ENCODE peak calls at places on chromosomes 1 and 21, in six cellular contexts. X is NB4, H is K562, B is A549, Y is endothelial cell of umbilical vein, I is GM12878. N is an unnamed sample.

GRCh38 chr21:17793675-17794123 is 25.5 kb downstream of the C21orf91 start:
- DNase-seq in X (no peak), H (no peak), B (no peak), Y (peak), I (no peak), N (no peak)

GRCh38 chr1:201945157-201945556 is 1.2 kb downstream of the LMOD1 start:
- DNase-seq in X (no peak), H (peak), B (no peak), Y (no peak), I (no peak), N (no peak)

GRCh38 chr1:221272940-221273339 is 393.7 kb downstream of the HLX start:
- DNase-seq in X (no peak), H (no peak), B (peak), Y (peak), I (no peak), N (no peak)

GRCh38 chr1:119091618-119092017 is 48.8 kb downstream of the WARS2 start:
- DNase-seq in X (no peak), H (no peak), B (no peak), Y (no peak), I (no peak), N (no peak)

GRCh38 chr1:9111957-9112356 is 16.9 kb downstream of the GPR157 start:
- DNase-seq in X (no peak), H (no peak), B (no peak), Y (no peak), I (no peak), N (peak)

GRCh38 chr1:204623365-204623893 is 62.1 kb downstream of the LRRN2 start:
- DNase-seq in X (peak), H (peak), B (peak), Y (peak), I (no peak), N (peak)

GRCh38 chr1:232547938-232548484 is 81.9 kb downstream of the SIPA1L2 start:
- DNase-seq in X (no peak), H (no peak), B (no peak), Y (no peak), I (no peak), N (no peak)

GRCh38 chr1:60345049-60345448 is 271.5 kb upstream of the C1orf87 start:
- DNase-seq in X (no peak), H (no peak), B (no peak), Y (no peak), I (no peak), N (no peak)

GRCh38 chr1:12745992-12746323 is at the start of gene CFAP107:
- DNase-seq in X (no peak), H (no peak), B (no peak), Y (no peak), I (no peak), N (no peak)

GRCh38 chr21:28943631-28944030 is 49.0 kb downstream of the LTN1 start:
- DNase-seq in X (no peak), H (no peak), B (no peak), Y (peak), I (no peak), N (no peak)

GRCh38 chr1:156571261-156571958 is 955 bp downstream of the IQGAP3 start:
- DNase-seq in X (peak), H (no peak), B (peak), Y (peak), I (no peak), N (no peak)
- TF ChIP-seq MYC in X (no peak), H (no peak), B (no peak), Y (no peak), I (no peak), N (no peak)

GRCh38 chr1:58858344-58858673 is 74.5 kb upstream of the JUN start:
- DNase-seq in X (no peak), H (peak), B (no peak), Y (no peak), I (peak), N (peak)

GRCh38 chr1:58859769-58860455 is 76.1 kb upstream of the JUN start:
- DNase-seq in X (no peak), H (no peak), B (no peak), Y (no peak), I (no peak), N (no peak)

GRCh38 chr1:58854576-58854975 is 70.7 kb upstream of the JUN start:
- DNase-seq in X (peak), H (no peak), B (no peak), Y (no peak), I (peak), N (no peak)

GRCh38 chr1:58855351-58856165 is 71.7 kb upstream of the JUN start:
- DNase-seq in X (no peak), H (no peak), B (no peak), Y (peak), I (no peak), N (peak)

GRCh38 chr1:58857673-58858343 is 74.0 kb upstream of the JUN start:
- DNase-seq in X (no peak), H (no peak), B (no peak), Y (no peak), I (peak), N (no peak)
- TF ChIP-seq MYC in X (no peak), H (no peak), B (no peak), Y (no peak), I (no peak), N (no peak)

GRCh38 chr1:223712856-223713494 is 636 bp downstream of the CAPN2 start:
- DNase-seq in X (peak), H (peak), B (no peak), Y (peak), I (no peak), N (no peak)
- TF ChIP-seq MYC in X (no peak), H (no peak), B (no peak), Y (no peak), I (no peak), N (no peak)

GRCh38 chr1:3714284-3714741 is 37.9 kb upstream of the CCDC27 start:
- DNase-seq in X (no peak), H (no peak), B (no peak), Y (no peak), I (no peak), N (no peak)

GRCh38 chr1:3711381-3711779 is 40.9 kb upstream of the CCDC27 start:
- DNase-seq in X (no peak), H (no peak), B (no peak), Y (no peak), I (no peak), N (no peak)

GRCh38 chr1:3711780-3712451 is 40.3 kb upstream of the CCDC27 start:
- DNase-seq in X (no peak), H (no peak), B (no peak), Y (no peak), I (no peak), N (no peak)

GRCh38 chr1:3713840-3714239 is 38.4 kb upstream of the CCDC27 start:
- DNase-seq in X (no peak), H (no peak), B (no peak), Y (no peak), I (no peak), N (no peak)

DNA sequence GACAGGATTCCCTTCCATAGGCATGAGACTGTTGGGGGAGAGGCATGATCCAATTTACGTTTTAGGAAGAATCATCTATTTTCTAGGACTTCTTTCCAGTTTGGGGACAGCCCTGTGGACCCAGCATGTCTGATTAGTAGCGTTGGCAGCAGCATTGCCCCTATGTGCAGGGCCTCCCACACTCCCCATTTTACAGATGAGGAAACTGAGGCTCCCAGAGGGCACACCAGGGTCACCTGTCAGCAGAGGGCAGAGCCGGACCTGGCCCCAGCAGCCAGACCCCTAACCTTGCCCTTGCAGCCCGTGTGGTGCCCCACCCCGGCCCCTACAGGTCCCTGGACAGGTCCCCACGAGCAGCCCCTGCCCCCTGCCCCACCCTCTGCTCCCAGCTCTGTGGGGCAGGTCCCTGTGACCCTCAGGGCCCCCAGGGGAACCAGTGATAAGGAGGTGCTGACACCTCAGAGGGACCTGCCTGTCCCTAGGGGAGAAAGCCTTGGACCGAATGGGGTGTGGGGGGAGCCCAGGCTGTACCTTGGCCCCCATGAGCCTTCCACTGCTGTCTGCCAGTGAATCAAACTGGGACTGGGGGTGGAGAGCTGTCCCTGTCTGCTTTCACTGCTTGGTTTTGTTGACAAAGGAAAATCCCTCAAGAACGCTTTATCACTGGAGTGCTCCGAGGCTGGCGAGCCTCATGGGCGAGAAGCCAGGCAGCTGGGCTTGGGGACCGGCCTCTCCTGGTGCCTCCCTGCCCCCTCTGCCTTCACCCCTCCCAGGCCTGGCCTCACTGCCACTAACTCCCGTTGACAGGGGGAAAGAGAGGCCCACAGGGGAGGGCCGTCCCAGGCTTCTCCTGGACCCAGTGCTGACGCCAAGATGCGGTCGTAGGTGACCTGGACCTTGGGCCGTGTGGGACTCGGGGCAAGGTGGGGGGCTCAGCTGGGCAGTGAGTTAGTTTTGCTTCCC is 39.4 kb upstream of the CCDC27 start:
- DNase-seq in X (no peak), H (no peak), B (no peak), Y (no peak), I (no peak), N (no peak)
- TF ChIP-seq MYC in X (no peak), H (no peak), B (no peak), Y (no peak), I (no peak), N (no peak)

DNA sequence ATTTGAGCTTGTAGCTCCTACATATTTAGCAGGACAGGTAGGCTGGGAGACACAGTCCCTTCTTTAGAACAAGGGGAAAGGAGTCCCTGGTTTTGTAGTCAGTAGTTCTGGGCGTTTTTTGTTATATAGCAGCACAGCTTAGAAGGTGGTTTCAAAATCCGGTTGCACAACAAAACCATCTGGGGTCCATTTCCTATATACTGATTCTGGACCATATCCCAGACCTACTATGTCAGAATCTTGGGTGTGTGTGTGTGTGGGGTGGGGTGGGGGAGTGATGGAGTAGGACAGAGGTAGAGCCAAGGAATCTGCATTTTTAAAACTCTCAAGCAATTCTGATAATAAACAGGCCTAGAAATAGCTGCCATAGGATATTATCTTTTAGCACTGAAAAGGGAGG is 21.6 kb downstream of the METTL13 start:
- DNase-seq in X (no peak), H (no peak), B (no peak), Y (no peak), I (no peak), N (no peak)
- TF ChIP-seq MYC in X (no peak), H (no peak), B (no peak), Y (no peak), I (no peak), N (no peak)

N was measured in HepG2.